ENCODE peak calls at places on chromosome 7, in four cellular contexts. E, W, B and K are unnamed samples.

GRCh38 chr7:79352323-79352722 is 101.1 kb downstream of the MAGI2 start:
- DNase-seq in E (no peak), W (no peak), B (no peak), K (no peak)

GRCh38 chr7:40793132-40793531 is 658.3 kb downstream of the SUGCT start:
- DNase-seq in E (no peak), W (peak; percentile 68), B (peak; percentile 37), K (no peak)

GRCh38 chr7:1355568-1356340 is 103.5 kb downstream of the MICALL2 start:
- DNase-seq in E (no peak), W (no peak), B (no peak), K (no peak)

GRCh38 chr7:146249272-146249671 is 132.7 kb downstream of the CNTNAP2 start:
- DNase-seq in E (no peak), W (no peak), B (no peak), K (no peak)

GRCh38 chr7:116018731-116019130 is 11.8 kb downstream of the TFEC start:
- DNase-seq in E (no peak), W (no peak), B (no peak), K (no peak)

GRCh38 chr7:158957921-158958471 is 101.6 kb downstream of the DYNC2I1 start:
- DNase-seq in E (no peak), W (peak; percentile 40), B (no peak), K (no peak)

GRCh38 chr7:12771378-12771877 is 84.0 kb downstream of the ARL4A start:
- DNase-seq in E (no peak), W (peak; percentile 45), B (no peak), K (no peak)

GRCh38 chr7:51817694-51818093 is 501.1 kb upstream of the COBL start:
- DNase-seq in E (no peak), W (no peak), B (no peak), K (no peak)

GRCh38 chr7:137634356-137634755 is 212.4 kb downstream of the DGKI start:
- DNase-seq in E (no peak), W (no peak), B (no peak), K (no peak)

GRCh38 chr7:100836812-100837098 is 9.4 kb upstream of the EPHB4 start:
- DNase-seq in E (no peak), W (no peak), B (no peak), K (no peak)

GRCh38 chr7:131747625-131748024 is 191.2 kb upstream of the PODXL start:
- DNase-seq in E (no peak), W (no peak), B (no peak), K (no peak)